ENCODE peak calls at places on chromosomes 3 and 15, in five cellular contexts. T, H, S, I and Z are unnamed samples.

GRCh38 chr3:196499061-196499460 is 4.5 kb downstream of the RNF168 start:
- DNase-seq in I (no peak), H (no peak), T (peak), S (peak), Z (no peak)

GRCh38 chr15:87145686-87146085 is 1066.0 kb downstream of the AGBL1 start:
- DNase-seq in H (no peak), I (no peak), T (no peak), S (no peak), Z (no peak)

GRCh38 chr3:128180446-128180845 is 27.2 kb downstream of the EEFSEC start:
- DNase-seq in S (no peak), H (no peak), I (no peak), T (no peak), Z (no peak)

GRCh38 chr3:100269410-100270217 is 8.8 kb downstream of the TBC1D23 start:
- DNase-seq in T (peak), H (no peak), I (no peak), S (peak), Z (no peak)

GRCh38 chr15:73239564-73240208 is 129.1 kb downstream of the HCN4 start:
- DNase-seq in S (no peak), H (peak), I (no peak), T (no peak), Z (peak)

GRCh38 chr3:15097889-15098288 is 1.1 kb downstream of the RBSN start:
- DNase-seq in T (no peak), I (no peak), S (peak), H (no peak), Z (no peak)

GRCh38 chr3:164408356-164408755 is 669.9 kb downstream of the SI start:
- DNase-seq in S (no peak), T (no peak), I (no peak), H (no peak), Z (no peak)

GRCh38 chr15:101250931-101251829 is 668 bp downstream of the CHSY1 start:
- DNase-seq in H (peak), T (peak), I (no peak), S (peak), Z (no peak)